ENCODE peak calls at places on chromosomes 5 and 9, in four cellular contexts. One of them, this sample, is unnamed.
A peak's percentile ranks its signal among the peaks of the same experiment; 100 is the strongest.

GRCh38 chr5:145855842-145856267 is 17.0 kb downstream of the GRXCR2 start:
- DNase-seq in sciatic nerve: no peak
- DNase-seq in activated naive CD4-positive, alpha-beta T cell: no peak
- DNase-seq in stimulated activated CD8-positive, alpha-beta memory T cell treated with anti-CD3 and anti-CD28 coated beads, Interleukin-15, amount 100 ng/mL, for 48 hours: no peak
- DNase-seq in this sample: no peak

GRCh38 chr5:10319202-10319851 is 11.6 kb upstream of the CMBL start:
- DNase-seq in activated naive CD4-positive, alpha-beta T cell: no peak
- DNase-seq in sciatic nerve: peak; percentile 43
- DNase-seq in stimulated activated CD8-positive, alpha-beta memory T cell treated with anti-CD3 and anti-CD28 coated beads, Interleukin-15, amount 100 ng/mL, for 48 hours: no peak
- DNase-seq in this sample: no peak

GRCh38 chr5:76245571-76245970 is 157.5 kb upstream of the IQGAP2 start:
- DNase-seq in sciatic nerve: no peak
- DNase-seq in activated naive CD4-positive, alpha-beta T cell: no peak
- DNase-seq in stimulated activated CD8-positive, alpha-beta memory T cell treated with anti-CD3 and anti-CD28 coated beads, Interleukin-15, amount 100 ng/mL, for 48 hours: no peak
- DNase-seq in this sample: no peak

GRCh38 chr5:67725591-67725990 is 490.0 kb upstream of the PIK3R1 start:
- DNase-seq in sciatic nerve: no peak
- DNase-seq in stimulated activated CD8-positive, alpha-beta memory T cell treated with anti-CD3 and anti-CD28 coated beads, Interleukin-15, amount 100 ng/mL, for 48 hours: no peak
- DNase-seq in activated naive CD4-positive, alpha-beta T cell: no peak
- DNase-seq in this sample: no peak

GRCh38 chr9:68974901-68975300 is 39.0 kb downstream of the PRKACG start:
- DNase-seq in activated naive CD4-positive, alpha-beta T cell: no peak
- DNase-seq in sciatic nerve: no peak
- DNase-seq in stimulated activated CD8-positive, alpha-beta memory T cell treated with anti-CD3 and anti-CD28 coated beads, Interleukin-15, amount 100 ng/mL, for 48 hours: no peak
- DNase-seq in this sample: no peak

GRCh38 chr5:11214851-11215250 is 453.8 kb upstream of the DAP start:
- DNase-seq in sciatic nerve: no peak
- DNase-seq in activated naive CD4-positive, alpha-beta T cell: no peak
- DNase-seq in stimulated activated CD8-positive, alpha-beta memory T cell treated with anti-CD3 and anti-CD28 coated beads, Interleukin-15, amount 100 ng/mL, for 48 hours: no peak
- DNase-seq in this sample: no peak

GRCh38 chr5:173814053-173814452 is 74.1 kb upstream of the CPEB4 start:
- DNase-seq in stimulated activated CD8-positive, alpha-beta memory T cell treated with anti-CD3 and anti-CD28 coated beads, Interleukin-15, amount 100 ng/mL, for 48 hours: no peak
- DNase-seq in sciatic nerve: no peak
- DNase-seq in activated naive CD4-positive, alpha-beta T cell: no peak
- DNase-seq in this sample: no peak

GRCh38 chr5:179870403-179870903 is 11.8 kb upstream of the MRNIP start:
- DNase-seq in sciatic nerve: peak; percentile 81
- DNase-seq in activated naive CD4-positive, alpha-beta T cell: no peak
- DNase-seq in stimulated activated CD8-positive, alpha-beta memory T cell treated with anti-CD3 and anti-CD28 coated beads, Interleukin-15, amount 100 ng/mL, for 48 hours: no peak
- DNase-seq in this sample: no peak

GRCh38 chr5:179212870-179213269 is 132.4 kb downstream of the ADAMTS2 start:
- DNase-seq in activated naive CD4-positive, alpha-beta T cell: no peak
- DNase-seq in stimulated activated CD8-positive, alpha-beta memory T cell treated with anti-CD3 and anti-CD28 coated beads, Interleukin-15, amount 100 ng/mL, for 48 hours: no peak
- DNase-seq in sciatic nerve: no peak
- DNase-seq in this sample: no peak

GRCh38 chr5:133746834-133747233 is 134.5 kb upstream of the FSTL4 start:
- DNase-seq in activated naive CD4-positive, alpha-beta T cell: no peak
- DNase-seq in sciatic nerve: no peak
- DNase-seq in stimulated activated CD8-positive, alpha-beta memory T cell treated with anti-CD3 and anti-CD28 coated beads, Interleukin-15, amount 100 ng/mL, for 48 hours: no peak
- DNase-seq in this sample: no peak

GRCh38 chr5:173859315-173860038 is 28.7 kb upstream of the CPEB4 start:
- DNase-seq in activated naive CD4-positive, alpha-beta T cell: no peak
- DNase-seq in stimulated activated CD8-positive, alpha-beta memory T cell treated with anti-CD3 and anti-CD28 coated beads, Interleukin-15, amount 100 ng/mL, for 48 hours: no peak
- DNase-seq in sciatic nerve: no peak
- DNase-seq in this sample: no peak

GRCh38 chr5:140408750-140409241 is 7.2 kb downstream of the ANKHD1 start:
- DNase-seq in activated naive CD4-positive, alpha-beta T cell: no peak
- DNase-seq in stimulated activated CD8-positive, alpha-beta memory T cell treated with anti-CD3 and anti-CD28 coated beads, Interleukin-15, amount 100 ng/mL, for 48 hours: no peak
- DNase-seq in sciatic nerve: no peak
- DNase-seq in this sample: no peak

GRCh38 chr5:15587941-15588340 is 88.0 kb downstream of the FBXL7 start:
- DNase-seq in activated naive CD4-positive, alpha-beta T cell: no peak
- DNase-seq in stimulated activated CD8-positive, alpha-beta memory T cell treated with anti-CD3 and anti-CD28 coated beads, Interleukin-15, amount 100 ng/mL, for 48 hours: no peak
- DNase-seq in sciatic nerve: no peak
- DNase-seq in this sample: no peak

GRCh38 chr9:98045234-98046160 is 11.0 kb upstream of the NANS start:
- DNase-seq in activated naive CD4-positive, alpha-beta T cell: no peak
- DNase-seq in sciatic nerve: no peak
- DNase-seq in stimulated activated CD8-positive, alpha-beta memory T cell treated with anti-CD3 and anti-CD28 coated beads, Interleukin-15, amount 100 ng/mL, for 48 hours: no peak
- DNase-seq in this sample: no peak

GRCh38 chr5:133524597-133524996 is 87.7 kb downstream of the FSTL4 start:
- DNase-seq in sciatic nerve: no peak
- DNase-seq in stimulated activated CD8-positive, alpha-beta memory T cell treated with anti-CD3 and anti-CD28 coated beads, Interleukin-15, amount 100 ng/mL, for 48 hours: no peak
- DNase-seq in activated naive CD4-positive, alpha-beta T cell: no peak
- DNase-seq in this sample: no peak

GRCh38 chr5:1522601-1523479 is 920 bp downstream of the LPCAT1 start:
- DNase-seq in stimulated activated CD8-positive, alpha-beta memory T cell treated with anti-CD3 and anti-CD28 coated beads, Interleukin-15, amount 100 ng/mL, for 48 hours: no peak
- DNase-seq in sciatic nerve: peak; percentile 58
- DNase-seq in activated naive CD4-positive, alpha-beta T cell: no peak
- DNase-seq in this sample: no peak

GRCh38 chr5:124692324-124692723 is 54.1 kb downstream of the ZNF608 start:
- DNase-seq in sciatic nerve: no peak
- DNase-seq in stimulated activated CD8-positive, alpha-beta memory T cell treated with anti-CD3 and anti-CD28 coated beads, Interleukin-15, amount 100 ng/mL, for 48 hours: no peak
- DNase-seq in activated naive CD4-positive, alpha-beta T cell: no peak
- DNase-seq in this sample: no peak

GRCh38 chr5:135085133-135085935 is 51.3 kb upstream of the PITX1 start:
- DNase-seq in stimulated activated CD8-positive, alpha-beta memory T cell treated with anti-CD3 and anti-CD28 coated beads, Interleukin-15, amount 100 ng/mL, for 48 hours: no peak
- DNase-seq in activated naive CD4-positive, alpha-beta T cell: no peak
- DNase-seq in sciatic nerve: peak; percentile 47
- DNase-seq in this sample: no peak

GRCh38 chr9:133999866-134000265 is 7.7 kb upstream of the VAV2 start:
- DNase-seq in stimulated activated CD8-positive, alpha-beta memory T cell treated with anti-CD3 and anti-CD28 coated beads, Interleukin-15, amount 100 ng/mL, for 48 hours: no peak
- DNase-seq in sciatic nerve: no peak
- DNase-seq in activated naive CD4-positive, alpha-beta T cell: no peak
- DNase-seq in this sample: no peak

GRCh38 chr9:133499130-133499891 is 20.4 kb upstream of the SLC2A6 start:
- DNase-seq in activated naive CD4-positive, alpha-beta T cell: no peak
- DNase-seq in stimulated activated CD8-positive, alpha-beta memory T cell treated with anti-CD3 and anti-CD28 coated beads, Interleukin-15, amount 100 ng/mL, for 48 hours: no peak
- DNase-seq in sciatic nerve: no peak
- DNase-seq in this sample: no peak

GRCh38 chr5:127206320-127207113 is 84.1 kb upstream of the MEGF10 start:
- DNase-seq in activated naive CD4-positive, alpha-beta T cell: no peak
- DNase-seq in sciatic nerve: no peak
- DNase-seq in stimulated activated CD8-positive, alpha-beta memory T cell treated with anti-CD3 and anti-CD28 coated beads, Interleukin-15, amount 100 ng/mL, for 48 hours: no peak
- DNase-seq in this sample: no peak

GRCh38 chr9:126804198-126804695 is 593 bp upstream of the ZBTB43 start:
- DNase-seq in stimulated activated CD8-positive, alpha-beta memory T cell treated with anti-CD3 and anti-CD28 coated beads, Interleukin-15, amount 100 ng/mL, for 48 hours: no peak
- DNase-seq in activated naive CD4-positive, alpha-beta T cell: no peak
- DNase-seq in sciatic nerve: no peak
- DNase-seq in this sample: no peak

GRCh38 chr9:94919376-94920098 is 193.0 kb downstream of the AOPEP start:
- DNase-seq in sciatic nerve: no peak
- DNase-seq in stimulated activated CD8-positive, alpha-beta memory T cell treated with anti-CD3 and anti-CD28 coated beads, Interleukin-15, amount 100 ng/mL, for 48 hours: no peak
- DNase-seq in activated naive CD4-positive, alpha-beta T cell: no peak
- DNase-seq in this sample: no peak

GRCh38 chr5:43573058-43573457 is 16.2 kb upstream of the PAIP1 start:
- DNase-seq in activated naive CD4-positive, alpha-beta T cell: no peak
- DNase-seq in stimulated activated CD8-positive, alpha-beta memory T cell treated with anti-CD3 and anti-CD28 coated beads, Interleukin-15, amount 100 ng/mL, for 48 hours: no peak
- DNase-seq in sciatic nerve: no peak
- DNase-seq in this sample: no peak

GRCh38 chr9:89743216-89743575 is 138.4 kb downstream of the GADD45G start:
- DNase-seq in stimulated activated CD8-positive, alpha-beta memory T cell treated with anti-CD3 and anti-CD28 coated beads, Interleukin-15, amount 100 ng/mL, for 48 hours: no peak
- DNase-seq in activated naive CD4-positive, alpha-beta T cell: no peak
- DNase-seq in sciatic nerve: no peak
- DNase-seq in this sample: no peak

GRCh38 chr5:31833005-31833404 is 194.1 kb downstream of the PDZD2 start:
- DNase-seq in sciatic nerve: no peak
- DNase-seq in stimulated activated CD8-positive, alpha-beta memory T cell treated with anti-CD3 and anti-CD28 coated beads, Interleukin-15, amount 100 ng/mL, for 48 hours: no peak
- DNase-seq in activated naive CD4-positive, alpha-beta T cell: no peak
- DNase-seq in this sample: no peak

GRCh38 chr9:18668944-18669343 is 195.0 kb downstream of the ADAMTSL1 start:
- DNase-seq in activated naive CD4-positive, alpha-beta T cell: no peak
- DNase-seq in sciatic nerve: no peak
- DNase-seq in stimulated activated CD8-positive, alpha-beta memory T cell treated with anti-CD3 and anti-CD28 coated beads, Interleukin-15, amount 100 ng/mL, for 48 hours: no peak
- DNase-seq in this sample: no peak

GRCh38 chr9:100427366-100428263 is 672 bp downstream of the MSANTD3 start:
- DNase-seq in activated naive CD4-positive, alpha-beta T cell: no peak
- DNase-seq in sciatic nerve: peak; percentile 67
- DNase-seq in stimulated activated CD8-positive, alpha-beta memory T cell treated with anti-CD3 and anti-CD28 coated beads, Interleukin-15, amount 100 ng/mL, for 48 hours: no peak
- DNase-seq in this sample: no peak

GRCh38 chr5:78514427-78515345 is 133.9 kb downstream of the LHFPL2 start:
- DNase-seq in activated naive CD4-positive, alpha-beta T cell: no peak
- DNase-seq in sciatic nerve: no peak
- DNase-seq in stimulated activated CD8-positive, alpha-beta memory T cell treated with anti-CD3 and anti-CD28 coated beads, Interleukin-15, amount 100 ng/mL, for 48 hours: no peak
- DNase-seq in this sample: no peak

GRCh38 chr5:329106-329757 is 7.7 kb downstream of the AHRR start:
- DNase-seq in sciatic nerve: no peak
- DNase-seq in activated naive CD4-positive, alpha-beta T cell: no peak
- DNase-seq in stimulated activated CD8-positive, alpha-beta memory T cell treated with anti-CD3 and anti-CD28 coated beads, Interleukin-15, amount 100 ng/mL, for 48 hours: no peak
- DNase-seq in this sample: no peak

GRCh38 chr5:169416583-169417196 is 115.8 kb upstream of the SLIT3 start:
- DNase-seq in sciatic nerve: peak; percentile 87
- DNase-seq in stimulated activated CD8-positive, alpha-beta memory T cell treated with anti-CD3 and anti-CD28 coated beads, Interleukin-15, amount 100 ng/mL, for 48 hours: no peak
- DNase-seq in activated naive CD4-positive, alpha-beta T cell: no peak
- DNase-seq in this sample: no peak

GRCh38 chr9:134585746-134586706 is 55.6 kb upstream of the COL5A1 start:
- DNase-seq in stimulated activated CD8-positive, alpha-beta memory T cell treated with anti-CD3 and anti-CD28 coated beads, Interleukin-15, amount 100 ng/mL, for 48 hours: no peak
- DNase-seq in activated naive CD4-positive, alpha-beta T cell: no peak
- DNase-seq in sciatic nerve: peak; percentile 47
- DNase-seq in this sample: no peak

GRCh38 chr9:133485531-133486260 is 6.8 kb upstream of the SLC2A6 start:
- DNase-seq in sciatic nerve: no peak
- DNase-seq in activated naive CD4-positive, alpha-beta T cell: no peak
- DNase-seq in stimulated activated CD8-positive, alpha-beta memory T cell treated with anti-CD3 and anti-CD28 coated beads, Interleukin-15, amount 100 ng/mL, for 48 hours: no peak
- DNase-seq in this sample: no peak

GRCh38 chr5:43699910-43700309 is 96.9 kb downstream of the NNT start:
- DNase-seq in stimulated activated CD8-positive, alpha-beta memory T cell treated with anti-CD3 and anti-CD28 coated beads, Interleukin-15, amount 100 ng/mL, for 48 hours: no peak
- DNase-seq in sciatic nerve: no peak
- DNase-seq in activated naive CD4-positive, alpha-beta T cell: no peak
- DNase-seq in this sample: no peak

GRCh38 chr5:44774279-44774880 is 34.4 kb upstream of the MRPS30 start:
- DNase-seq in sciatic nerve: no peak
- DNase-seq in stimulated activated CD8-positive, alpha-beta memory T cell treated with anti-CD3 and anti-CD28 coated beads, Interleukin-15, amount 100 ng/mL, for 48 hours: no peak
- DNase-seq in activated naive CD4-positive, alpha-beta T cell: no peak
- DNase-seq in this sample: no peak

GRCh38 chr5:78518365-78519197 is 130.0 kb downstream of the LHFPL2 start:
- DNase-seq in stimulated activated CD8-positive, alpha-beta memory T cell treated with anti-CD3 and anti-CD28 coated beads, Interleukin-15, amount 100 ng/mL, for 48 hours: no peak
- DNase-seq in sciatic nerve: no peak
- DNase-seq in activated naive CD4-positive, alpha-beta T cell: no peak
- DNase-seq in this sample: no peak

GRCh38 chr9:80197661-80198060 is 625.9 kb downstream of the TLE4 start:
- DNase-seq in activated naive CD4-positive, alpha-beta T cell: no peak
- DNase-seq in stimulated activated CD8-positive, alpha-beta memory T cell treated with anti-CD3 and anti-CD28 coated beads, Interleukin-15, amount 100 ng/mL, for 48 hours: no peak
- DNase-seq in sciatic nerve: no peak
- DNase-seq in this sample: no peak

GRCh38 chr5:55994502-55994997 is at the start of gene IL6ST:
- DNase-seq in sciatic nerve: no peak
- DNase-seq in activated naive CD4-positive, alpha-beta T cell: no peak
- DNase-seq in stimulated activated CD8-positive, alpha-beta memory T cell treated with anti-CD3 and anti-CD28 coated beads, Interleukin-15, amount 100 ng/mL, for 48 hours: no peak
- DNase-seq in this sample: no peak

GRCh38 chr9:73024601-73025034 is 71.8 kb upstream of the ALDH1A1 start:
- DNase-seq in sciatic nerve: no peak
- DNase-seq in stimulated activated CD8-positive, alpha-beta memory T cell treated with anti-CD3 and anti-CD28 coated beads, Interleukin-15, amount 100 ng/mL, for 48 hours: no peak
- DNase-seq in activated naive CD4-positive, alpha-beta T cell: no peak
- DNase-seq in this sample: no peak

This sample was measured in NCI-H1436 treated with DMSO at 0.1 percent for 48 hours.